ENCODE peak calls at places on chromosome 3, in four cellular contexts. J, G, W and C are unnamed samples.

GRCh38 chr3:195258449-195259145 is 12.4 kb downstream of the XXYLT1 start:
- DNase-seq in J (no peak), G (no peak), W (no peak), C (no peak)

GRCh38 chr3:131216801-131217200 is 164.8 kb upstream of the NUDT16 start:
- DNase-seq in J (no peak), G (peak; percentile 80), W (no peak), C (peak; percentile 29)

GRCh38 chr3:99997293-99997692 is 117.0 kb downstream of the FILIP1L start:
- DNase-seq in J (no peak), G (no peak), W (no peak), C (no peak)

GRCh38 chr3:158640646-158641045 is 3.7 kb upstream of the GFM1 start:
- DNase-seq in J (no peak), G (no peak), W (no peak), C (no peak)

GRCh38 chr3:69890094-69890493 is 109.4 kb upstream of the SAMMSON start:
- DNase-seq in J (no peak), G (peak; percentile 72), W (no peak), C (peak; percentile 61)

GRCh38 chr3:170730071-170730812 is 139.8 kb downstream of the RPL22L1 start:
- DNase-seq in J (no peak), G (no peak), W (no peak), C (no peak)

GRCh38 chr3:23202921-23203650 is at the start of gene UBE2E2:
- DNase-seq in J (peak; percentile 84), G (peak; percentile 82), W (peak; percentile 73), C (no peak)

GRCh38 chr3:160755776-160756304 is at the start of gene PPM1L:
- DNase-seq in J (peak; percentile 84), G (peak; percentile 45), W (peak; percentile 68), C (no peak)

GRCh38 chr3:116552261-116552660 is 107.0 kb upstream of the LSAMP start:
- DNase-seq in J (no peak), G (no peak), W (no peak), C (no peak)

GRCh38 chr3:32105291-32106131 is 909 bp upstream of the GPD1L start:
- DNase-seq in J (peak; percentile 21), G (peak; percentile 91), W (peak; percentile 28), C (peak; percentile 78)

GRCh38 chr3:128648402-128648801 is 2.2 kb downstream of the RPN1 start:
- DNase-seq in J (no peak), G (no peak), W (no peak), C (no peak)

GRCh38 chr3:41141431-41142164 is 57.7 kb upstream of the CTNNB1 start:
- DNase-seq in J (no peak), G (no peak), W (no peak), C (no peak)

DNA sequence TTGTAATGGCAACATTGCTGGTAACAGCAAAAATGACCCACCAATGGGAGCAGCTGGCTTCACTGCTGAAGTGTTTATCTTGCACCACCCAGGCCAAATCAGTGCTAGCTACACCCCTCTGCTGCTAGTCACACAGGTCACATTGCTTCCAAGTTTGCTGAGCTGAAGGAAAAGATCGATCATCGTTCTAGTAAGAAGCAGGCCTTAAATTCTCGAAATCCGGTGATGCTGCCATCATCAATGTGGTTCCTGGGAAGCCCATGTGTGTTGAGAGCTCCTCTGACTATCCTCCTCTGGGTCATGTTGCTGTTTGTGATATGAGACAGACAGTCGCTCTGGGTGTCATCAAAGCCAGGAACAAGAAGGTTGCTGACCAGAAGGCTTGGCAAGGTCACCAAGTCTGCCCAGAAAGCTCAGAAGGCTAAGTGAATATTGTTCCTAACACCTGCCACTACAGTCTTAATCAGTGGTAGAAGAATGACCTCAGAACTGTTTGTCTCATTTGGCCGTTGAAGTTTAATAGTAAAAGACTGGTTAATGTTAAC is 21.2 kb downstream of the TM4SF4 start:
- DNase-seq in J (no peak), G (no peak), W (no peak), C (no peak)
- H3K27ac ChIP-seq in J (no peak overlapping the region), G (no peak overlapping the region), W (no peak overlapping the region), C (no peak overlapping the region)

GRCh38 chr3:169324454-169324789 is 339.1 kb downstream of the MECOM start:
- DNase-seq in J (no peak), G (no peak), W (no peak), C (no peak)
- H3K27ac ChIP-seq in J (no peak overlapping the region), G (no peak overlapping the region), W (no peak overlapping the region), C (peak overlapping the region; percentile 68)

GRCh38 chr3:138284957-138285477 is 44.6 kb downstream of the NME9 start:
- DNase-seq in J (no peak), G (peak; percentile 2), W (no peak), C (no peak)

GRCh38 chr3:138282836-138283235 is 46.8 kb downstream of the NME9 start:
- DNase-seq in J (no peak), G (no peak), W (no peak), C (no peak)

GRCh38 chr3:138289260-138289659 is 40.4 kb downstream of the NME9 start:
- DNase-seq in J (no peak), G (no peak), W (no peak), C (no peak)

GRCh38 chr3:138281561-138281960 is 48.1 kb downstream of the NME9 start:
- DNase-seq in J (no peak), G (no peak), W (no peak), C (no peak)

DNA sequence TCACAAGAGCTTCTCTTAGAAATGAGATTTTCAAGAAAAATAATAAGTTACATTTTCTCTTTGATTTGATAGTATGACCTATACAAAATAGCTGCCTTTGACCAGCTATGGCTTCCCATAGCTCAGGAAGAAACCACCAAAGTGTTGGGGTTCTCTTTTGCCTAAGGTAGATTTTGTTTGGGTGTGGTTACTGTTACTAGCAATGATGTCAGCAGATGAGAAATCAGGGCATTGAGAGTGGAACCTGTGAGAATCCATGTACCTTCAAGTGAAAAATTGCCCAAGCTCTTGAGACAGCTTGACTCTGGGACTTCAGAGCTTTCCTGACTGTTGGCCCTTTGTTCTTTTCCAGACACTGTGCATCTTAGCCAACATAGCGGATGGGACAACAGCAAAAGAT is 45.6 kb downstream of the NME9 start:
- DNase-seq in J (no peak), G (no peak), W (no peak), C (peak; percentile 14)
- H3K27ac ChIP-seq in J (no peak overlapping the region), G (no peak overlapping the region), W (no peak overlapping the region), C (peak overlapping the region; percentile 86)

DNA sequence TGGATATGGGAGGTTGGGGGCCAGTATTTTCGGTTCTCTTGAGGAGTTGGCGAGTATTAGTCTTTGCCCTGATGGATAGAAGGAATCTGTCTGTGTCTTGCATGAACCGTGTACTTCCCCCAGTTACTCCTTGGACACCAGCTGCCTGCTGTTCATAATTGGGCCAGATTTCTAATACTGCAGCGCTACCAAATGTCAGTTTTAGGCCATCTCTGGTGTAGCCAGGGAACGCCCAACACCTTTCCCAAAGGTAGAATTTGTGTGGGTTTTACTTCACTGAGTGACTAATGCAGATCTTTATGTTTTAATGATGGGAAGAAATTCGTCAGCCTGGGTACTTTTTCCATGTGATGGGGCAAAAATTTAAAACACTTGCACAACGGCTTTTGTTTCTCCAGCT is 18.4 kb downstream of the FLNB start:
- DNase-seq in J (no peak), G (peak; percentile 80), W (no peak), C (no peak)
- H3K27ac ChIP-seq in J (peak overlapping the region; percentile 76), G (peak overlapping the region; percentile 82), W (peak overlapping the region; percentile 55), C (peak overlapping the region; percentile 44)

GRCh38 chr3:101026881-101027678 is 33.9 kb upstream of the ABI3BP start:
- DNase-seq in J (no peak), G (no peak), W (no peak), C (no peak)

GRCh38 chr3:101020616-101021015 is 27.4 kb upstream of the ABI3BP start:
- DNase-seq in J (no peak), G (no peak), W (no peak), C (no peak)

GRCh38 chr3:101026244-101026643 is 33.0 kb upstream of the ABI3BP start:
- DNase-seq in J (no peak), G (no peak), W (no peak), C (no peak)
- H3K27ac ChIP-seq in J (no peak overlapping the region), G (no peak overlapping the region), W (no peak overlapping the region), C (no peak overlapping the region)

DNA sequence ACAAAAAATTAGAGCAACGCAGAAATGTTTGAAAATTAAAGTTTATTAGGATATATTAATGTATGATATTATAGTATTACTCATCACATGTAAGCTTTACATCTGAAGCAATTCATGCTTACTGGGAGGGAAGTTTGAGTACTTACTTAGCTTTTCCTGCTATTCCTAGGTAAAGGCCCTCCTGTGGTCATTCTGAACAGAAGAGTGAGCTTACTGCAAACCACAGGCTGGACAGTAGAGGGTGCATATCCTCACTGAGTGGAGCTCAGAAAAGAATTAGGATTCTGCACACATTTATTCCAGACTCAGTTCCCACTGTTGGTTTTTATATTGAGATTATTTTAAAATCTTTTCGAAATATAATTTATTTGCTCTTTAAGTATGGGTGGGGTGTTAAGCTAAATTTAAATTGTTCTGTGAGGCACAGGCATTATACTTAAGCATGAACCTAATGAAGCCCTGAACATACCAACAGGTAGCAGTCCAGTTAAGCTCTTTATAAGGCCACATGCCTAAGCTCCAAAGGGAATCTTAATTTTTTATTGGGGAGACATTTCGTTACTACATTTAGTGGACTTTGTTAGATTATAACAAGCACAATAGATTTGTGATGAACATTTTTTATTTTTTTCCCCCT is 10.2 kb downstream of the MRPS22 start:
- DNase-seq in J (no peak), G (peak; percentile 70), W (no peak), C (peak; percentile 5)
- H3K27ac ChIP-seq in J (no peak overlapping the region), G (no peak overlapping the region), W (no peak overlapping the region), C (no peak overlapping the region)